ENCODE peak calls at places on chromosome 11, in six cellular contexts. M is SJSA1, G is AG09309, W is IMR-90, Y is fibroblast of pulmonary artery, E is H7. Q is an unnamed sample.

GRCh38 chr11:86737752-86738151 is 62.6 kb upstream of the PRSS23 start:
- DNase-seq in M (peak), G (no peak), W (peak), Y (peak), E (no peak), Q (no peak)

GRCh38 chr11:26254378-26254777 is 77.6 kb upstream of the ANO3 start:
- DNase-seq in M (no peak), G (no peak), W (peak), Y (no peak), E (no peak), Q (no peak)

GRCh38 chr11:120807414-120808150 is 216.3 kb upstream of the TBCEL start:
- DNase-seq in M (peak), G (peak), W (peak), Y (peak), E (peak), Q (peak)

GRCh38 chr11:92707173-92707619 is 262.3 kb upstream of the MTNR1B start:
- DNase-seq in M (no peak), G (no peak), W (no peak), Y (peak), E (no peak), Q (no peak)

GRCh38 chr11:18221274-18221876 is 15.2 kb downstream of the SAA4 start:
- DNase-seq in M (no peak), G (no peak), W (no peak), Y (no peak), E (no peak), Q (no peak)

GRCh38 chr11:62593434-62594044 is 2.2 kb upstream of the TUT1 start:
- DNase-seq in M (peak), G (no peak), W (peak), Y (peak), E (peak), Q (no peak)

GRCh38 chr11:20873054-20873453 is 203.7 kb downstream of the NELL1 start:
- DNase-seq in M (no peak), G (no peak), W (no peak), Y (no peak), E (peak), Q (no peak)

GRCh38 chr11:70503201-70503877 is 105.0 kb downstream of the CTTN start:
- DNase-seq in M (no peak), G (no peak), W (no peak), Y (no peak), E (no peak), Q (no peak)

GRCh38 chr11:28107331-28107725 is 628 bp downstream of the KIF18A start:
- DNase-seq in M (no peak), G (no peak), W (peak), Y (no peak), E (peak), Q (no peak)

GRCh38 chr11:100640646-100641045 is 46.4 kb upstream of the ARHGAP42 start:
- DNase-seq in M (no peak), G (no peak), W (peak), Y (no peak), E (no peak), Q (no peak)

GRCh38 chr11:114562166-114562916 is 2.7 kb upstream of the NXPE1 start:
- DNase-seq in M (no peak), G (peak), W (peak), Y (peak), E (no peak), Q (no peak)

GRCh38 chr11:41058138-41058537 is 401.3 kb downstream of the LRRC4C start:
- DNase-seq in M (no peak), G (no peak), W (no peak), Y (no peak), E (no peak), Q (no peak)

GRCh38 chr11:123628936-123629683 is 25.3 kb downstream of the SCN3B start:
- DNase-seq in M (no peak), G (no peak), W (peak), Y (peak), E (no peak), Q (no peak)

GRCh38 chr11:12526789-12527188 is 147.4 kb upstream of the TEAD1 start:
- DNase-seq in M (no peak), G (peak), W (peak), Y (peak), E (no peak), Q (no peak)

GRCh38 chr11:73439002-73439843 is 63.0 kb downstream of the RELT start:
- DNase-seq in M (no peak), G (no peak), W (peak), Y (no peak), E (no peak), Q (no peak)

GRCh38 chr11:67276821-67277230 is 10.6 kb downstream of the GRK2 start:
- DNase-seq in M (peak), G (no peak), W (peak), Y (peak), E (peak), Q (no peak)

GRCh38 chr11:66081505-66081904 is 11.4 kb downstream of the PACS1 start:
- DNase-seq in M (peak), G (no peak), W (no peak), Y (peak), E (no peak), Q (no peak)

GRCh38 chr11:85946221-85946620 is 91.0 kb downstream of the CCDC83 start:
- DNase-seq in M (no peak), G (no peak), W (peak), Y (peak), E (no peak), Q (no peak)

GRCh38 chr11:107999759-108000455 is 8.8 kb upstream of the CUL5 start:
- DNase-seq in M (peak), G (no peak), W (peak), Y (peak), E (peak), Q (no peak)

GRCh38 chr11:103359221-103359620 is 250.0 kb downstream of the DYNC2H1 start:
- DNase-seq in M (no peak), G (no peak), W (peak), Y (no peak), E (no peak), Q (no peak)

GRCh38 chr11:78205691-78206090 is 17.0 kb downstream of the USP35 start:
- DNase-seq in M (no peak), G (no peak), W (no peak), Y (no peak), E (no peak), Q (no peak)

GRCh38 chr11:90364527-90364926 is 141.7 kb upstream of the CHORDC1 start:
- DNase-seq in M (no peak), G (no peak), W (no peak), Y (no peak), E (no peak), Q (no peak)

GRCh38 chr11:36672815-36673450 is 74.9 kb upstream of the RAG2 start:
- DNase-seq in M (peak), G (peak), W (peak), Y (peak), E (peak), Q (peak)

GRCh38 chr11:86440305-86440716 is 65.6 kb downstream of the CCDC81 start:
- DNase-seq in M (no peak), G (peak), W (peak), Y (peak), E (no peak), Q (no peak)

GRCh38 chr11:116933961-116934360 is 96.5 kb upstream of the APOA1 start:
- DNase-seq in M (no peak), G (no peak), W (no peak), Y (no peak), E (no peak), Q (no peak)
- H3K4me3 ChIP-seq in M (no peak), G (no peak), W (no peak), Y (no peak), E (no peak), Q (no peak)

DNA sequence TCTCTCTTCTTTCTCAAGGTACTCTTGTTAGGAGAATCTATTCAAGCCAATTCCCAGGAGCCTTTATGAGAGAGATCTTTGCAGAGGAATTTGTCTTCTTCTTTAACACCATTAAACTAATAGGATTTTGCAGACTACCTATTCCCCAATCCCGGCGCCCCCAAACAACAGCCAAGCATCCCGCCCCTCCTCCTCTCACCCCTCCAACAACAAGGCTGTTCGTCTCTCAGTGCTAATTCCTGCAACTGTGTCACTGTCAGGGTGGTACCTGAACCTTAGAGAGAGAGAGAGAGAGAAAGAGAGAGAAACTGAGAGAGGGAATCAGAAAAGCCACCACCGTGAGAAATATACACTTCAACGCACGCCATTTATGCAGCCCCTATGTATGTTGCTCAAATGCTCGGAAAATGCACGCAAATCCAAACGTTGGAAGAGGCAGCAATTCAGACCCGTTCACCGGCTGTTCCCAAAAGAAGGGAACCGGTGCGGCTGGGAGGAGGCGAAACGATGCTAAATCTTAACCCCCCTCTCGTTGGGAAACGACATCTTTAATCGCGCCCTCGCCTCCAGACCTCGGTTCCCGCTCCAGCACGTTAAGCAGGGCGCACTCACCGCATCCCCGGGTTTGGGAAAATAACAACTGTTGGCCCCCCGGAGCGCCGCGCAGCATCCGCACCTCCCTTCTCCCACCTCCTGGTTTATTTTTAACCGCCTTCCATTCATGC is 943 bp downstream of the KCNA4 start:
- DNase-seq in M (no peak), G (no peak), W (no peak), Y (no peak), E (peak), Q (no peak)
- H3K4me3 ChIP-seq in M (no peak), G (no peak), W (no peak), Y (peak), E (no peak), Q (no peak)

GRCh38 chr11:1335811-1336761 is 26.7 kb upstream of the TOLLIP start:
- DNase-seq in M (no peak), G (peak), W (peak), Y (peak), E (peak), Q (no peak)

GRCh38 chr11:1333860-1334259 is 24.4 kb upstream of the TOLLIP start:
- DNase-seq in M (no peak), G (no peak), W (no peak), Y (no peak), E (no peak), Q (no peak)

GRCh38 chr11:1336836-1337646 is 27.6 kb upstream of the TOLLIP start:
- DNase-seq in M (no peak), G (no peak), W (no peak), Y (no peak), E (peak), Q (no peak)

GRCh38 chr11:1333091-1333772 is 23.8 kb upstream of the TOLLIP start:
- DNase-seq in M (no peak), G (no peak), W (no peak), Y (no peak), E (no peak), Q (no peak)

DNA sequence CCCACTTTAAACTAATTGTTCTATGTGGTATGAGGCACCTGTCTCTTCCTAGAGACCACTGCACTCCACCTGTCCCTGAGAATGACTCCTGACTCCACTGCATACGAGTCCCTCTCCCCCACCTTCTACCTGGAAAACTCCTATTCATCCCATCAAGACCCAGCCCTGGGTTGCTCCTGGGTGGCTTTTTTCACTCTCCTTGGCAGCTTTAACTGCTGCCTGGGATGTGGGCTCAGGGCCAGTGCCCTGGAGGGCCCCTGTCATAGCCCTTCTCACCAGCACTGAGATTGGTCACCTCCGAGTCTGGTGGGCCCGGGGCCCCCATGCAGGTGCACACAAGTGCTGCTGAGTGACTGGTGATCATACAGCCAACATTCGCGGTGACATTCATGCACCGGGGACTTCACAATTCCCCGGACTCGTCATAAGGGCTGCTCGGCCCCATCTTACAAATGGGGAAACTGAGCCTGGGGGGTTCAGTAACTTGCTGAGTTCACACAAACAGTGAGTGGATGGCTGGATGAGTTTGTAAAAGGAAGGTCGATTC is 25.9 kb upstream of the TOLLIP start:
- DNase-seq in M (no peak), G (no peak), W (no peak), Y (no peak), E (no peak), Q (no peak)
- H3K4me3 ChIP-seq in M (no peak), G (no peak), W (no peak), Y (peak), E (peak), Q (no peak)

GRCh38 chr11:44310198-44310455 is 188 bp upstream of the ALX4 start:
- DNase-seq in M (no peak), G (no peak), W (no peak), Y (no peak), E (no peak), Q (no peak)
- H3K4me3 ChIP-seq in M (peak), G (peak), W (no peak), Y (no peak), E (peak), Q (peak)

GRCh38 chr11:88861618-88862017 is 204.2 kb downstream of the GRM5 start:
- DNase-seq in M (no peak), G (no peak), W (no peak), Y (no peak), E (no peak), Q (no peak)
- H3K4me3 ChIP-seq in M (no peak), G (no peak), W (no peak), Y (no peak), E (no peak), Q (no peak)

Q was measured in HFF-Myc.